ENCODE peak calls at places on chromosomes 1 and 21, in five cellular contexts. W, N, S, M and B are unnamed samples.

GRCh38 chr1:205072286-205072685 is 12.0 kb downstream of the TMEM81 start:
- DNase-seq in N (no peak), S (no peak), M (no peak), W (no peak), B (no peak)

GRCh38 chr1:111754964-111755320 is 759 bp upstream of the DDX20 start:
- DNase-seq in N (no peak), M (no peak), S (no peak), W (peak; percentile 56), B (no peak)

GRCh38 chr1:17118268-17118667 is 983 bp downstream of the PADI2 start:
- DNase-seq in N (no peak), W (no peak), M (no peak), S (no peak), B (no peak)

GRCh38 chr1:234970731-234971476 is 157.7 kb downstream of the TOMM20 start:
- DNase-seq in M (peak; percentile 57), S (no peak), W (no peak), N (peak; percentile 81), B (no peak)

GRCh38 chr1:78743626-78744025 is 94.0 kb downstream of the IFI44 start:
- DNase-seq in W (no peak), M (no peak), N (no peak), S (no peak), B (no peak)

GRCh38 chr1:229217716-229218115 is 53.2 kb upstream of the RAB4A start:
- DNase-seq in W (no peak), S (no peak), N (peak; percentile 44), M (no peak), B (peak; percentile 70)

GRCh38 chr1:6603851-6604558 is 1.3 kb upstream of the KLHL21 start:
- DNase-seq in W (no peak), N (peak; percentile 97), M (peak; percentile 78), S (no peak), B (no peak)

GRCh38 chr1:234607091-234608025 is 2.6 kb downstream of the IRF2BP2 start:
- DNase-seq in S (no peak), M (no peak), W (no peak), N (peak; percentile 64), B (no peak)

GRCh38 chr1:226157761-226158316 is 28.7 kb downstream of the ACBD3 start:
- DNase-seq in W (no peak), M (no peak), S (no peak), N (no peak), B (no peak)

GRCh38 chr1:201685485-201685884 is 143.5 kb upstream of the IPO9 start:
- DNase-seq in W (no peak), M (no peak), N (no peak), S (no peak), B (no peak)

GRCh38 chr1:160558679-160559078 is 20.6 kb downstream of the CD84 start:
- DNase-seq in M (no peak), N (no peak), W (no peak), S (no peak), B (no peak)

GRCh38 chr21:33975548-33976081 is 60.0 kb upstream of the ATP5PO start:
- DNase-seq in M (no peak), W (no peak), S (peak; percentile 98), N (no peak), B (no peak)

GRCh38 chr1:11749203-11749689 is 12.7 kb upstream of the C1orf167 start:
- DNase-seq in W (peak; percentile 92), S (no peak), N (peak; percentile 44), M (no peak), B (peak; percentile 26)

GRCh38 chr1:22048351-22049192 is 3.9 kb upstream of the CDC42 start:
- DNase-seq in N (peak; percentile 85), M (no peak), W (peak; percentile 88), S (peak; percentile 75), B (no peak)

GRCh38 chr1:219185486-219186117 is 11.9 kb downstream of the LYPLAL1 start:
- DNase-seq in M (no peak), S (no peak), W (no peak), N (no peak), B (no peak)

GRCh38 chr1:205343431-205344009 is 13.2 kb downstream of the KLHDC8A start:
- DNase-seq in M (no peak), N (no peak), S (no peak), W (peak; percentile 26), B (no peak)

GRCh38 chr1:174206148-174206826 is 47.0 kb downstream of the RABGAP1L start:
- DNase-seq in S (no peak), W (no peak), N (no peak), M (no peak), B (no peak)

GRCh38 chr1:214022229-214022791 is 34.5 kb downstream of the PROX1 start:
- DNase-seq in N (no peak), M (no peak), S (no peak), W (no peak), B (no peak)

GRCh38 chr1:43606624-43607023 is 43.3 kb upstream of the KDM4A start:
- DNase-seq in W (no peak), S (no peak), M (no peak), N (no peak), B (no peak)

GRCh38 chr21:45139473-45139872 is 65.1 kb downstream of the ADARB1 start:
- DNase-seq in N (no peak), S (no peak), M (no peak), W (no peak), B (no peak)

DNA sequence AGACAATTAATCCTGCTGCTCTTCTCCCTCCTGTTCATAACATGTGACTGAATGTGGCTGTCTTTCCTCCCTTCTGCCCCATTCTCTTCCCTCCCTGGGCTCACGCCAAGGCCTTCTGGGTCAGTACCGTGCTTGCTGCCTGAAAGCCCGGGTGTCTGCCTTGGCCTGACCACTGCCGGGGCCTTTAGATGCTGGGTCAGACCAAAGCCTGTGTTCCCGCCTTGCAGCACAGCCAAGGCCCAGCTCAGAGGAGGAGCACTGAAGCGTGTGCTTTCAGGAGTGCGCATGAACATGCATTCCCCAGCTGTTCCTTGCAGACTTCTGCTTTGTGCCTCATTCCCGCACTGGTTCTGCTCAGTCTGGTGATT is 27.0 kb upstream of the SARS1 start:
- DNase-seq in N (no peak), W (no peak), S (no peak), M (no peak), B (no peak)
- TF ChIP-seq SRF in N (no peak), W (no peak), S (no peak), M (no peak), B (no peak)

DNA sequence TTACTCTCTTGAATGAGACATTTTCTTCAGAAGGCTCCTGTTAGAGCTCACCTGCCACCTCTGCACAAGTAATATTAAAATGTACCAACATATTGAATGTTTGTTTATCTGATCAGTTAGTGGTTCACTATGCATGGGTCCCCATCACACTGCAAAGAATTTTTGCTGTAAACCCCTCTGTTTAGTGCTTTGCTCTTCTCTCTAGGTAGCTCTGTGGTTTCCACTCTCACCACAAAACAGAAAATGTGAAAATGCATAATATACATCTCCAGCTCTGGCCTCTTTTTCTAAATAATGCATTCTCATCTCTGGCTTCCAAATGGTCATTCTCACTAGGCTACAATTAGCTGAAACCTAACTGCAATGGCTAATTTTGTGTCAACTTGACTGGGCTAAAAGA is 176.7 kb downstream of the TRIM33 start:
- DNase-seq in W (no peak), N (no peak), M (no peak), S (no peak), B (no peak)
- TF ChIP-seq ZNF274 in W (no peak), N (no peak), M (no peak), S (no peak), B (no peak)

DNA sequence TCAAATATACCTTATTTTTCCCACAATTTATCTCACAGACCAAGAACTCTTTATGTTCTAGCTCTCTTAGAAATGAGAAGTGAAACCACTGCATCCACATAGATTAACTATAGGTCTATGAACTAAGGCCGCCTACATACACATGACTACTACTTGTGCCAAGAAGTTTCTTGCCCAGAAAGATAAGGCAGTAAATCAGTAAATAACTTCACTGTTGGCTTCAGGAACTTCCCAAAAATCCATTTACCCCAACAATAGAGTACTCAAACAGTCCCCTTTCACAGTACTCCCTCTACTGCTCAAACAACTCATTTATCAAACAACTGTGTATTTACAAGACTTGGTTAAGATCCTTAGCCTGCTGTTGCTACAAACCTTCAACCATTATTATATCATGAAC is 96.5 kb downstream of the NME7 start:
- DNase-seq in S (no peak), M (no peak), N (no peak), W (no peak), B (no peak)
- TF ChIP-seq CTCF in S (no peak), M (peak; percentile 30), N (no peak), W (no peak), B (no peak)

GRCh38 chr1:211576717-211577116 is 2.2 kb downstream of the SLC30A1 start:
- DNase-seq in S (no peak), N (no peak), M (no peak), W (no peak), B (no peak)
- TF ChIP-seq SRF in S (no peak), N (no peak), M (no peak), W (no peak), B (no peak)

DNA sequence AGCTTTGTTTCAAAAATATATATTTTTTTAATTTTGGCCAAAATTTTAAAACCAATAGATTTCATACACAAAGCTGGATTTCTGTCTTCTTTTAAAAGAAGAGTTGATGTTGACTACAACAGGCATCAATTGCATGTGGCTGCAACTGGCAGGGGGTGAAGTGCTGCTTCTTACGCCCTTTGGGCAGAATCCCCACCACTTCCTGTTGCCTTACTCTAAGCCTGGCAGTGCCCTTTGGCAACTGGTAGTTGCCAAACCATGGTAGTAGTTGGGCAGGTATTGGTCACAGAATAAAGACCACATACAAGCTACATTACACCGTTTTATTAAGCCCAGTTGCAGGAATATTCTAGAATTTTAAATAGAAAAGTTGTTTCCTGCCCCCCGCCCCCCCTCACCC is 17.0 kb downstream of the LAMC2 start:
- DNase-seq in M (no peak), N (no peak), S (no peak), W (no peak), B (no peak)
- TF ChIP-seq ZNF274 in M (no peak), N (no peak), S (no peak), W (no peak), B (no peak)

GRCh38 chr1:210293191-210293607 is 35.5 kb upstream of the HHAT start:
- DNase-seq in M (no peak), W (no peak), N (no peak), S (no peak), B (no peak)

GRCh38 chr1:210291786-210292275 is 36.9 kb upstream of the HHAT start:
- DNase-seq in S (no peak), W (no peak), N (no peak), M (no peak), B (no peak)

GRCh38 chr1:210291088-210291487 is 37.6 kb upstream of the HHAT start:
- DNase-seq in W (no peak), M (no peak), S (no peak), N (no peak), B (no peak)

GRCh38 chr1:210294991-210295773 is 33.5 kb upstream of the HHAT start:
- DNase-seq in S (no peak), N (no peak), W (no peak), M (no peak), B (no peak)

GRCh38 chr1:210292276-210292851 is 36.3 kb upstream of the HHAT start:
- DNase-seq in S (no peak), N (no peak), M (no peak), W (peak; percentile 26), B (peak; percentile 26)
- TF ChIP-seq CTCF in S (no peak), N (peak; percentile 60), M (peak; percentile 55), W (no peak), B (no peak)